ENCODE peak calls at places on chromosomes 1 and 21, in six cellular contexts. G is IMR-90, B is HCT116, Q is GM12878, H is H1, U is K562. X is an unnamed sample.
A peak's percentile ranks its signal among the peaks of the same experiment; 100 is the strongest.

GRCh38 chr21:26131554-26131953 is 39.0 kb downstream of the APP start:
- DNase-seq in G (no peak), B (no peak), Q (no peak), H (no peak), U (no peak), X (no peak)

GRCh38 chr1:113788802-113789201 is 23.5 kb downstream of the RSBN1 start:
- DNase-seq in G (no peak), B (no peak), Q (no peak), H (no peak), U (no peak), X (no peak)

GRCh38 chr1:117757668-117758067 is 151.8 kb downstream of the TENT5C start:
- DNase-seq in G (peak; percentile 81), B (no peak), Q (no peak), H (no peak), U (no peak), X (no peak)

GRCh38 chr1:14926818-14927555 is 226.6 kb upstream of the TMEM51 start:
- DNase-seq in G (no peak), B (no peak), Q (no peak), H (no peak), U (no peak), X (peak; percentile 17)

GRCh38 chr1:3453891-3454810 is at the start of gene ARHGEF16:
- DNase-seq in G (peak; percentile 15), B (peak; percentile 66), Q (no peak), H (peak; percentile 49), U (peak; percentile 92), X (peak; percentile 72)

GRCh38 chr1:40802078-40803075 is 18.8 kb downstream of the KCNQ4 start:
- DNase-seq in G (peak; percentile 59), B (peak; percentile 35), Q (no peak), H (peak; percentile 80), U (peak; percentile 100), X (peak; percentile 36)

GRCh38 chr1:1966086-1966740 is 37.4 kb downstream of the CFAP74 start:
- DNase-seq in G (no peak), B (no peak), Q (no peak), H (no peak), U (no peak), X (no peak)

GRCh38 chr1:210758761-210759160 is 375.2 kb downstream of the KCNH1 start:
- DNase-seq in G (no peak), B (no peak), Q (no peak), H (no peak), U (no peak), X (no peak)

GRCh38 chr21:36551731-36552457 is 72.0 kb upstream of the CLDN14 start:
- DNase-seq in G (peak; percentile 82), B (no peak), Q (no peak), H (no peak), U (no peak), X (no peak)

GRCh38 chr1:40652452-40652851 is 13.0 kb downstream of the RIMS3 start:
- DNase-seq in G (no peak), B (no peak), Q (no peak), H (no peak), U (no peak), X (no peak)

GRCh38 chr1:74498901-74499300 is 13.5 kb downstream of the LRRC53 start:
- DNase-seq in G (no peak), B (no peak), Q (no peak), H (no peak), U (no peak), X (no peak)

GRCh38 chr1:224407546-224408293 is 26.9 kb downstream of the WDR26 start:
- DNase-seq in G (no peak), B (peak; percentile 19), Q (no peak), H (no peak), U (no peak), X (no peak)

GRCh38 chr1:12546771-12547585 is 71.0 kb downstream of the DHRS3 start:
- DNase-seq in G (no peak), B (no peak), Q (no peak), H (no peak), U (no peak), X (no peak)

GRCh38 chr1:56375184-56375837 is 204.1 kb downstream of the PLPP3 start:
- DNase-seq in G (peak; percentile 66), B (no peak), Q (no peak), H (no peak), U (no peak), X (no peak)

GRCh38 chr1:15028117-15028516 is 125.4 kb upstream of the TMEM51 start:
- DNase-seq in G (peak; percentile 85), B (no peak), Q (no peak), H (no peak), U (no peak), X (no peak)

GRCh38 chr1:145960468-145961108 is 2.8 kb upstream of the LIX1L start:
- DNase-seq in G (peak; percentile 51), B (no peak), Q (no peak), H (no peak), U (no peak), X (peak; percentile 56)

GRCh38 chr1:115833806-115834205 is 7.1 kb downstream of the NHLH2 start:
- DNase-seq in G (no peak), B (no peak), Q (no peak), H (no peak), U (no peak), X (no peak)

GRCh38 chr1:231933711-231934626 is 307.4 kb downstream of the DISC1 start:
- DNase-seq in G (no peak), B (no peak), Q (no peak), H (no peak), U (no peak), X (no peak)

GRCh38 chr1:26574690-26575349 is 45.3 kb downstream of the RPS6KA1 start:
- DNase-seq in G (peak; percentile 33), B (no peak), Q (no peak), H (no peak), U (no peak), X (no peak)

GRCh38 chr21:37758997-37759396 is 157.3 kb downstream of the KCNJ6 start:
- DNase-seq in G (peak; percentile 62), B (no peak), Q (no peak), H (peak; percentile 38), U (peak; percentile 50), X (peak; percentile 3)

GRCh38 chr1:29055160-29055559 is 68.5 kb downstream of the TMEM200B start:
- DNase-seq in G (peak; percentile 47), B (no peak), Q (no peak), H (no peak), U (no peak), X (no peak)

GRCh38 chr1:93816970-93817738 is 61.9 kb downstream of the DNTTIP2 start:
- DNase-seq in G (peak; percentile 85), B (no peak), Q (no peak), H (no peak), U (no peak), X (peak; percentile 29)

GRCh38 chr1:19400875-19401854 is 84.2 kb downstream of the CAPZB start:
- DNase-seq in G (no peak), B (no peak), Q (no peak), H (peak; percentile 34), U (no peak), X (no peak)

GRCh38 chr1:63651110-63651776 is 58.0 kb downstream of the PGM1 start:
- DNase-seq in G (peak; percentile 67), B (no peak), Q (no peak), H (no peak), U (no peak), X (no peak)

GRCh38 chr1:116737855-116738318 is 16.3 kb upstream of the CD2 start:
- DNase-seq in G (no peak), B (no peak), Q (peak; percentile 48), H (no peak), U (no peak), X (no peak)

GRCh38 chr1:92326681-92327080 is 27.8 kb downstream of the RPAP2 start:
- DNase-seq in G (no peak), B (no peak), Q (no peak), H (no peak), U (no peak), X (peak; percentile 6)

GRCh38 chr21:38733973-38734546 is 71.7 kb upstream of the ETS2 start:
- DNase-seq in G (peak; percentile 80), B (peak; percentile 36), Q (peak; percentile 12), H (peak; percentile 54), U (peak; percentile 75), X (peak; percentile 61)

GRCh38 chr1:37471345-37472231 is 2.8 kb upstream of the ZC3H12A start:
- DNase-seq in G (peak; percentile 90), B (peak; percentile 66), Q (no peak), H (no peak), U (no peak), X (peak; percentile 58)

GRCh38 chr1:220881918-220882891 is 3.0 kb downstream of the HLX start:
- DNase-seq in G (peak; percentile 59), B (no peak), Q (no peak), H (peak; percentile 70), U (no peak), X (no peak)

DNA sequence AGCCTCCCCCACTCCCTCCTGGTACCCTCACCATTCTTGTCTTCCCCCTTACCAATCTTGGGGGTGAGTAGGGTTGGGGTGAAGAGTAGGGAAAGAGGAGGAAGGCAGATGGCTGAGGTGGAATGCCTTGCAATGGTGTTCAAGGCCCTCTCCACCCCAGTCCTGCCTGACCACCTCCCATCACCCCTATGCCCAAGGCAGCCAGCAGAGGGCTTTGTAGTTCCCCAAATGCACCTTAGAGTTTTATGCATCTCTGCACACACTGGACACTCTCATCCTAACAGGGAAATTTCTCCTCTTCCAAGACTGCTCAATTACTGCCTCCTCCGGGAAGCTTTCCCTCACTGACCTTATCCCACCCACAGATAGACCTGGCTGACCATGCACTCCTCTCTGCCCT is 15.4 kb downstream of the KIF17 start:
- DNase-seq in G (peak; percentile 39), B (no peak), Q (no peak), H (no peak), U (no peak), X (no peak)
- TF ChIP-seq CEBPB in G (no peak), B (no peak), Q (no peak), H (no peak), U (no peak), X (no peak)

GRCh38 chr1:32321712-32322291 is 14.2 kb downstream of the MARCKSL1 start:
- DNase-seq in G (no peak), B (no peak), Q (no peak), H (no peak), U (no peak), X (peak; percentile 86)
- H3K36me3 ChIP-seq in G (peaks cover 36% of the 10 kb centered on the region), B (peaks cover 8% of the 10 kb centered on the region), Q (peaks cover 14% of the 10 kb centered on the region), H (peaks cover 33% of the 10 kb centered on the region), U (peaks cover 83% of the 10 kb centered on the region), X (peaks cover 48% of the 10 kb centered on the region)

DNA sequence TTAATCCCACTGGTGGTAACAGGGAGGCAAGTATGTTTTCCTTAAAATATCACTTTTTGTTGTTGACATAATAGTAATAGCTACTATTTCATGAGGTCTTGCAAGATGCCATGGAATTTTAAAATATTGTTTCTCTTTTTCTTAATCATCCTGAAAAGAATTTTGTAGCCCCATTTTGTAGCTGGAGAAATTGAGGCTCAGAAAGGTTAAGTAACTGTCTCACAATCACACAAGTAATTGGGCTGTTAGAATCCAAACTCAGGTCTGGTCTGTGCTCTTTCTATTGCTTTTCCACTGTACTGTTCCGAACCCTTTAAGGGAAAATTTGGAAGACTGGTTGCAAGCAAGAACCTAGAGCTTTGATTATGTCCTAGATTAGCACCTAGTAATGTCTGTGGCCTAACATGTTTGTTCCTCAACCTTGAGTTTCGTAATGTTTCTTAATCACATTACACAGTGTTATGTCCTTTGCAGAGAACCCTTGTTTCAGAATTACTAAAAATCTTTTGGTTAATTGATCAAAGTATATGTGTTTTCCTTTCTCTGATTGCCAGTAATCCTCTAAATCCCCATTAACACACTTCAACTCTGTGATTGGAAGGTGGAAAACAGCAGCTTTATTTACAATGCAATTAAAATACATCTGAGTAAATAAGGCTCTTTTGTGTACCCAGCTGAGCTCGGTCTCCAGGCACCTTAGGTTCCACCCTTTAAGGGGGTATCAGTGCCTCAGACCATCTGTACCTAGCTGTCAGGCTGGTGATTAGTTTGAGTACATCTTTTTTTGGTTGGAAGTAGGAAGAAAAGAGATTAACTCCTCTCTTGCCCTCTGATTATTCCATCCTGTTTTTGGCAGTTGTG is 10.4 kb downstream of the LRRC42 start:
- DNase-seq in G (no peak), B (no peak), Q (no peak), H (no peak), U (no peak), X (no peak)
- TF ChIP-seq CEBPB in G (peak; percentile 51), B (no peak), Q (no peak), H (no peak), U (peak; percentile 77), X (no peak)

GRCh38 chr1:229590119-229590518 is 31.6 kb upstream of the ABCB10 start:
- DNase-seq in G (no peak), B (no peak), Q (no peak), H (no peak), U (no peak), X (no peak)
- H3K36me3 ChIP-seq in G (peaks cover 15% of the 10 kb centered on the region), B (no peaks in the 10 kb centered on the region), Q (peaks cover 9% of the 10 kb centered on the region), H (peaks cover 9% of the 10 kb centered on the region), U (peaks cover 24% of the 10 kb centered on the region), X (peaks cover 3% of the 10 kb centered on the region)